ENCODE peak calls at places on chromosomes 2 and 18, in four cellular contexts. G is GM12891, R is mesothelial cell of epicardium, L is D721Med. P is an unnamed sample.
A peak's percentile ranks its signal among the peaks of the same experiment; 100 is the strongest.

GRCh38 chr18:75216926-75217303 is 6.3 kb downstream of the TSHZ1 start:
- DNase-seq in G (no peak), R (no peak), L (no peak), P (no peak)

GRCh38 chr18:31575515-31576246 is 16.0 kb upstream of the TTR start:
- DNase-seq in G (no peak), R (no peak), L (no peak), P (no peak)

GRCh38 chr2:127060264-127060945 is 46.5 kb downstream of the BIN1 start:
- DNase-seq in G (no peak), R (no peak), L (no peak), P (no peak)

GRCh38 chr2:200482194-200482593 is 27.7 kb downstream of the KCTD18 start:
- DNase-seq in G (no peak), R (no peak), L (no peak), P (no peak)

GRCh38 chr2:222208010-222208690 is 90.6 kb downstream of the PAX3 start:
- DNase-seq in G (no peak), R (no peak), L (no peak), P (no peak)

GRCh38 chr2:128777091-128778045 is 458.7 kb upstream of the HS6ST1 start:
- DNase-seq in G (no peak), R (no peak), L (no peak), P (no peak)

GRCh38 chr18:58785171-58785805 is 79.4 kb upstream of the ZNF532 start:
- DNase-seq in G (no peak), R (no peak), L (no peak), P (peak; percentile 51)

GRCh38 chr2:141195087-141195486 is 935.7 kb downstream of the LRP1B start:
- DNase-seq in G (no peak), R (no peak), L (no peak), P (no peak)

GRCh38 chr2:141878016-141878415 is 252.8 kb downstream of the LRP1B start:
- DNase-seq in G (no peak), R (no peak), L (no peak), P (no peak)

GRCh38 chr2:147530033-147530432 is 314.8 kb upstream of the ACVR2A start:
- DNase-seq in G (no peak), R (no peak), L (no peak), P (no peak)

GRCh38 chr2:235515364-235515742 is 21.5 kb downstream of the AGAP1 start:
- DNase-seq in G (no peak), R (no peak), L (no peak), P (no peak)